ENCODE peak calls at places on chromosomes 2 and 18, in five cellular contexts. T is suprapubic skin, L is upper lobe of left lung, H is SK-N-SH, C is A549. K is an unnamed sample.

GRCh38 chr18:8800041-8800441 is 94.7 kb downstream of the MTCL1 start:
- DNase-seq in H (no peak), L (no peak), C (no peak), T (no peak), K (no peak)

GRCh38 chr2:222707102-222707688 is 35.7 kb downstream of the MOGAT1 start:
- DNase-seq in C (no peak), T (no peak), H (no peak), L (no peak), K (no peak)

GRCh38 chr2:42792583-42793313 is at the start of gene HAAO:
- DNase-seq in C (no peak), L (peak; percentile 39), H (peak; percentile 35), T (no peak), K (no peak)

GRCh38 chr2:232282486-232282885 is 96.1 kb upstream of the ALPP start:
- DNase-seq in C (no peak), T (no peak), L (no peak), H (no peak), K (no peak)

GRCh38 chr2:171389325-171389724 is 44.5 kb downstream of the METTL8 start:
- DNase-seq in T (no peak), C (no peak), H (no peak), L (no peak), K (no peak)

GRCh38 chr2:28268386-28268785 is 124.3 kb upstream of the FOSL2 start:
- DNase-seq in L (no peak), T (no peak), H (no peak), C (no peak), K (no peak)

GRCh38 chr2:120298173-120298835 is 45.7 kb downstream of the RALB start:
- DNase-seq in T (no peak), C (no peak), L (no peak), H (no peak), K (no peak)

GRCh38 chr2:98773907-98774306 is 43.0 kb upstream of the MGAT4A start:
- DNase-seq in H (no peak), L (no peak), T (no peak), C (no peak), K (no peak)

GRCh38 chr2:187900023-187900422 is 345.8 kb upstream of the TFPI start:
- DNase-seq in T (no peak), C (no peak), L (no peak), H (no peak), K (no peak)

GRCh38 chr2:169107645-169108044 is 38.3 kb downstream of the DHRS9 start:
- DNase-seq in T (no peak), C (no peak), H (no peak), L (no peak), K (no peak)

GRCh38 chr2:239178484-239178883 is 222.3 kb downstream of the HDAC4 start:
- DNase-seq in C (no peak), H (no peak), T (peak; percentile 36), L (no peak), K (peak; percentile 3)

GRCh38 chr2:12964904-12965539 is 248.3 kb downstream of the TRIB2 start:
- DNase-seq in C (no peak), T (no peak), H (peak; percentile 33), L (no peak), K (no peak)

GRCh38 chr18:7329036-7329435 is 98.1 kb downstream of the LRRC30 start:
- DNase-seq in H (no peak), T (no peak), C (no peak), L (no peak), K (no peak)

GRCh38 chr2:182360012-182360662 is 66.7 kb downstream of the PDE1A start:
- DNase-seq in L (peak; percentile 24), T (no peak), H (no peak), C (no peak), K (no peak)

GRCh38 chr2:216713691-216714411 is 18.5 kb upstream of the IGFBP5 start:
- DNase-seq in H (no peak), T (peak; percentile 90), C (peak; percentile 15), L (no peak), K (peak; percentile 41)

GRCh38 chr2:187994464-187995331 is 297.0 kb upstream of the GULP1 start:
- DNase-seq in C (no peak), L (no peak), H (peak; percentile 15), T (no peak), K (peak; percentile 10)

GRCh38 chr2:54558188-54558975 is 102.3 kb downstream of the SPTBN1 start:
- DNase-seq in L (peak; percentile 75), C (peak; percentile 61), H (peak; percentile 87), T (peak; percentile 73), K (no peak)

GRCh38 chr2:48018480-48018879 is 112.2 kb upstream of the FBXO11 start:
- DNase-seq in T (no peak), C (no peak), L (no peak), H (no peak), K (no peak)

GRCh38 chr18:68893396-68893795 is 95.5 kb downstream of the CCDC102B start:
- DNase-seq in H (no peak), L (no peak), C (no peak), T (no peak), K (no peak)

GRCh38 chr2:214853906-214854305 is 44.4 kb upstream of the BARD1 start:
- DNase-seq in C (no peak), L (no peak), H (no peak), T (no peak), K (no peak)

GRCh38 chr18:55173291-55173690 is 214.0 kb upstream of the CCDC68 start:
- DNase-seq in T (no peak), L (no peak), C (no peak), H (no peak), K (no peak)

GRCh38 chr2:121727332-121727731 is 9.3 kb downstream of the NIFK start:
- DNase-seq in C (no peak), H (no peak), T (no peak), L (no peak), K (no peak)

GRCh38 chr18:13823707-13824395 is at the start of gene MC5R:
- DNase-seq in H (peak; percentile 92), C (peak; percentile 33), T (peak; percentile 70), L (peak; percentile 51), K (peak; percentile 38)

GRCh38 chr18:44198296-44199284 is 482.1 kb upstream of the SETBP1 start:
- DNase-seq in L (no peak), T (no peak), H (peak; percentile 0), C (no peak), K (no peak)

GRCh38 chr2:101199153-101199810 is 48.1 kb upstream of the TBC1D8 start:
- DNase-seq in T (no peak), L (no peak), C (no peak), H (no peak), K (no peak)

GRCh38 chr2:47403829-47404228 is 873 bp downstream of the MSH2 start:
- DNase-seq in C (peak; percentile 40), H (peak; percentile 52), L (no peak), T (no peak), K (no peak)

GRCh38 chr2:135010200-135010942 is 36.9 kb downstream of the MAP3K19 start:
- DNase-seq in L (no peak), T (no peak), H (no peak), C (no peak), K (no peak)
- TF ChIP-seq EP300 in L (no peak), T (no peak), H (no peak), C (no peak), K (no peak)

DNA sequence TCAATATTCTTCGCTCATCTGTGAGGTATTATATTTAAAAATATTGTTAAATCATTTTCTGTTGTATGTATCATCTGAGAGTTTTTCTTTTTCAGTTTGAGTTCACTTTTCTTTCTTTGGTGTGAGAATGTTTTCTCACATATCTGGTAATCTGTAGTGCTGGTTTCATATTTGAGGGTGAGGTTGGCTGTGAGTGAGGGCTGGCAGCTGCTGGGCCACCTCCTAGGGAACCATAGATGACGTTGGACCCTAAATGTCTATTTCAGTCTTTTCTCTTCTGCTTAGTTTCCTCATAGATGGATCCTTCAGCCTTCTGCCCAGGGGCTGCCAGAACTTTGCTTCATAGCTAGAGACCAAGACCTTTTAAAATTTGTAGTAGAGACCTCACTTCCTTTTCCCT is 33.5 kb downstream of the MGAT5 start:
- DNase-seq in T (no peak), C (no peak), H (no peak), L (no peak), K (no peak)
- H3K4me1 ChIP-seq in T (peaks cover 15% of the 10 kb centered on the region), C (no peaks in the 10 kb centered on the region), H (peaks cover 10% of the 10 kb centered on the region), L (peaks cover 3% of the 10 kb centered on the region), K (no peaks in the 10 kb centered on the region)

GRCh38 chr2:25877431-25878360 is 591 bp downstream of the ASXL2 start:
- DNase-seq in C (peak; percentile 73), H (peak; percentile 77), L (peak; percentile 76), T (peak; percentile 68), K (no peak)

GRCh38 chr2:25878361-25879132 is at the start of gene ASXL2:
- DNase-seq in C (peak; percentile 92), L (peak; percentile 99), H (peak; percentile 99), T (peak; percentile 97), K (peak; percentile 93)

GRCh38 chr2:25881759-25882158 is 3.5 kb upstream of the ASXL2 start:
- DNase-seq in L (no peak), H (no peak), C (no peak), T (no peak), K (no peak)

GRCh38 chr2:25879133-25879730 is 945 bp upstream of the ASXL2 start:
- DNase-seq in C (no peak), H (no peak), L (no peak), T (no peak), K (no peak)
- TF ChIP-seq EP300 in C (no peak), H (no peak), L (no peak), T (no peak), K (no peak)

GRCh38 chr2:75609334-75609689 is 37.3 kb upstream of the MRPL19 start:
- DNase-seq in T (no peak), C (no peak), L (no peak), H (no peak), K (no peak)
- H3K4me1 ChIP-seq in T (peaks cover 10% of the 10 kb centered on the region), C (peaks cover 32% of the 10 kb centered on the region), L (peaks cover 13% of the 10 kb centered on the region), H (peaks cover 38% of the 10 kb centered on the region), K (no peaks in the 10 kb centered on the region)

GRCh38 chr2:17231425-17231965 is 286.7 kb downstream of the RAD51AP2 start:
- DNase-seq in H (no peak), C (no peak), L (no peak), T (no peak), K (no peak)
- TF ChIP-seq EP300 in H (no peak), C (no peak), L (no peak), T (no peak), K (no peak)

GRCh38 chr2:62774555-62775366 is 69.2 kb downstream of the EHBP1 start:
- DNase-seq in T (no peak), L (no peak), C (no peak), H (peak; percentile 19), K (peak; percentile 74)

GRCh38 chr2:62770629-62771028 is 65.1 kb downstream of the EHBP1 start:
- DNase-seq in T (no peak), H (no peak), L (no peak), C (no peak), K (no peak)

DNA sequence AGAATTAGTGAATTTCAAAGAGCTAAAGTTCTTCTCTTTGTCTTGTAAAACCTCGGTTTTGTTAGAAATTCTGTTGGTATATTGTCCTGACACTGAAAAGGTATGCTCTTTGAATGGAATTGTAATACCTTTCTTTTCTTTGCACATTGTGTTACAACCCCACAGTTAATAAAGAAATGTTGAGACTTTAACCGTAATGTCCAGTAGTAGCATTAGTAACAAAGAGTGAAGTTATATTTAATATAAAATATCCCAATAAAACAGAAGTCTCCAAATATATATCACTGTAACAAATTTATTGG is 69.8 kb downstream of the EHBP1 start:
- DNase-seq in H (no peak), C (no peak), T (no peak), L (no peak), K (no peak)
- H3K4me1 ChIP-seq in H (no peaks in the 10 kb centered on the region), C (peaks cover 66% of the 10 kb centered on the region), T (peaks cover 4% of the 10 kb centered on the region), L (no peaks in the 10 kb centered on the region), K (peaks cover 6% of the 10 kb centered on the region)

K was measured in tibial nerve.